ENCODE peak calls at places on chromosome 19, in four cellular contexts. I is fibroblast of mammary gland, Q is osteoblast, W is transverse colon. L is an unnamed sample.

GRCh38 chr19:3276341-3276799 is 51.9 kb downstream of the CELF5 start:
- DNase-seq in I (no peak), Q (peak), W (peak), L (peak)

GRCh38 chr19:12788682-12789097 is 2.6 kb upstream of the JUNB start:
- DNase-seq in I (peak), Q (peak), W (peak), L (peak)

GRCh38 chr19:8361921-8362793 is 1.8 kb upstream of the ANGPTL4 start:
- DNase-seq in I (peak), Q (peak), W (peak), L (peak)

GRCh38 chr19:17234911-17235617 is 9.0 kb downstream of the OCEL1 start:
- DNase-seq in I (peak), Q (peak), W (peak), L (peak)

GRCh38 chr19:55082023-55082851 is 6.6 kb downstream of the EPS8L1 start:
- DNase-seq in I (peak), Q (peak), W (no peak), L (no peak)

GRCh38 chr19:17125728-17126677 is 50.4 kb downstream of the MYO9B start:
- DNase-seq in I (peak), Q (peak), W (peak), L (no peak)

GRCh38 chr19:30785728-30786127 is 413.5 kb downstream of the ZNF536 start:
- DNase-seq in I (no peak), Q (no peak), W (no peak), L (no peak)

GRCh38 chr19:4066176-4066606 is 508 bp downstream of the ZBTB7A start:
- DNase-seq in I (no peak), Q (no peak), W (peak), L (no peak)

GRCh38 chr19:54001496-54001895 is 10.1 kb downstream of the CACNG6 start:
- DNase-seq in I (no peak), Q (peak), W (no peak), L (no peak)

GRCh38 chr19:47489072-47489914 is 5.3 kb upstream of the KPTN start:
- DNase-seq in I (peak), Q (peak), W (no peak), L (peak)

GRCh38 chr19:21694171-21694906 is 73.0 kb downstream of the ZNF100 start:
- DNase-seq in I (no peak), Q (peak), W (no peak), L (no peak)

GRCh38 chr19:38204096-38204495 is 19.9 kb downstream of the DPF1 start:
- DNase-seq in I (no peak), Q (no peak), W (no peak), L (no peak)

GRCh38 chr19:33683881-33684549 is 62.3 kb downstream of the CHST8 start:
- DNase-seq in I (peak), Q (peak), W (no peak), L (no peak)

GRCh38 chr19:4415352-4415751 is 12.9 kb downstream of the CHAF1A start:
- DNase-seq in I (no peak), Q (peak), W (no peak), L (no peak)

GRCh38 chr19:42281175-42282035 is 12.4 kb downstream of the CIC start:
- DNase-seq in I (peak), Q (no peak), W (peak), L (peak)

GRCh38 chr19:16161848-16162247 is 11.5 kb downstream of the CIB3 start:
- DNase-seq in I (peak), Q (no peak), W (no peak), L (peak)

GRCh38 chr19:8462601-8463000 is 17.8 kb downstream of the HNRNPM start:
- DNase-seq in I (no peak), Q (no peak), W (no peak), L (no peak)

GRCh38 chr19:17351815-17352435 is 14.6 kb downstream of the GTPBP3 start:
- DNase-seq in I (no peak), Q (peak), W (no peak), L (no peak)

GRCh38 chr19:5271145-5271544 is 69.5 kb downstream of the PTPRS start:
- DNase-seq in I (peak), Q (peak), W (no peak), L (peak)

GRCh38 chr19:36837902-36838783 is at the start of gene ZNF790:
- DNase-seq in I (peak), Q (peak), W (peak), L (peak)

GRCh38 chr19:35142531-35143230 is 374 bp upstream of the FXYD7 start:
- DNase-seq in I (no peak), Q (peak), W (peak), L (no peak)

GRCh38 chr19:17739121-17739875 is 12.0 kb upstream of the FCHO1 start:
- DNase-seq in I (no peak), Q (peak), W (peak), L (no peak)

GRCh38 chr19:38944981-38945506 is 14.3 kb downstream of the MRPS12 start:
- DNase-seq in I (peak), Q (peak), W (no peak), L (no peak)

GRCh38 chr19:55447421-55448174 is 4.5 kb upstream of the SHISA7 start:
- DNase-seq in I (peak), Q (peak), W (no peak), L (peak)

GRCh38 chr19:40622773-40623075 is 21.6 kb downstream of the LTBP4 start:
- DNase-seq in I (no peak), Q (peak), W (no peak), L (no peak)

GRCh38 chr19:48325265-48325910 is at the start of gene EMP3:
- DNase-seq in I (peak), Q (peak), W (peak), L (peak)

GRCh38 chr19:42099336-42099925 is 23.5 kb downstream of the ZNF574 start:
- DNase-seq in I (no peak), Q (peak), W (no peak), L (no peak)

GRCh38 chr19:33387351-33388230 is 14.1 kb downstream of the CEBPG start:
- DNase-seq in I (no peak), Q (peak), W (no peak), L (no peak)

GRCh38 chr19:15098505-15098904 is 8.7 kb upstream of the SYDE1 start:
- DNase-seq in I (no peak), Q (no peak), W (no peak), L (no peak)

GRCh38 chr19:518292-519231 is 11.3 kb downstream of the TPGS1 start:
- DNase-seq in I (no peak), Q (no peak), W (peak), L (no peak)
- TF ChIP-seq CTCF in I (no peak), Q (no peak), W (no peak), L (no peak)

GRCh38 chr19:49364083-49364687 is 508 bp downstream of the DKKL1 start:
- DNase-seq in I (no peak), Q (no peak), W (no peak), L (no peak)

GRCh38 chr19:49361438-49362047 is 673 bp downstream of the TEAD2 start:
- DNase-seq in I (peak), Q (peak), W (peak), L (peak)

GRCh38 chr19:49362926-49363264 is 679 bp upstream of the TEAD2 start:
- DNase-seq in I (no peak), Q (peak), W (peak), L (no peak)

GRCh38 chr19:49362048-49362925 is at the start of gene TEAD2:
- DNase-seq in I (peak), Q (peak), W (peak), L (peak)

GRCh38 chr19:49363265-49364082 is at the start of gene DKKL1:
- DNase-seq in I (peak), Q (peak), W (peak), L (peak)
- TF ChIP-seq CTCF in I (no peak), Q (peak), W (no peak), L (peak)

GRCh38 chr19:2149980-2150793 is 1.2 kb downstream of the AP3D1 start:
- DNase-seq in I (no peak), Q (peak), W (peak), L (peak)

GRCh38 chr19:2150794-2151338 is 500 bp downstream of the AP3D1 start:
- DNase-seq in I (no peak), Q (peak), W (peak), L (peak)

GRCh38 chr19:2154587-2155075 is 3.3 kb upstream of the AP3D1 start:
- DNase-seq in I (peak), Q (peak), W (peak), L (peak)

GRCh38 chr19:2148482-2149135 is 2.8 kb downstream of the AP3D1 start:
- DNase-seq in I (no peak), Q (peak), W (no peak), L (no peak)

DNA sequence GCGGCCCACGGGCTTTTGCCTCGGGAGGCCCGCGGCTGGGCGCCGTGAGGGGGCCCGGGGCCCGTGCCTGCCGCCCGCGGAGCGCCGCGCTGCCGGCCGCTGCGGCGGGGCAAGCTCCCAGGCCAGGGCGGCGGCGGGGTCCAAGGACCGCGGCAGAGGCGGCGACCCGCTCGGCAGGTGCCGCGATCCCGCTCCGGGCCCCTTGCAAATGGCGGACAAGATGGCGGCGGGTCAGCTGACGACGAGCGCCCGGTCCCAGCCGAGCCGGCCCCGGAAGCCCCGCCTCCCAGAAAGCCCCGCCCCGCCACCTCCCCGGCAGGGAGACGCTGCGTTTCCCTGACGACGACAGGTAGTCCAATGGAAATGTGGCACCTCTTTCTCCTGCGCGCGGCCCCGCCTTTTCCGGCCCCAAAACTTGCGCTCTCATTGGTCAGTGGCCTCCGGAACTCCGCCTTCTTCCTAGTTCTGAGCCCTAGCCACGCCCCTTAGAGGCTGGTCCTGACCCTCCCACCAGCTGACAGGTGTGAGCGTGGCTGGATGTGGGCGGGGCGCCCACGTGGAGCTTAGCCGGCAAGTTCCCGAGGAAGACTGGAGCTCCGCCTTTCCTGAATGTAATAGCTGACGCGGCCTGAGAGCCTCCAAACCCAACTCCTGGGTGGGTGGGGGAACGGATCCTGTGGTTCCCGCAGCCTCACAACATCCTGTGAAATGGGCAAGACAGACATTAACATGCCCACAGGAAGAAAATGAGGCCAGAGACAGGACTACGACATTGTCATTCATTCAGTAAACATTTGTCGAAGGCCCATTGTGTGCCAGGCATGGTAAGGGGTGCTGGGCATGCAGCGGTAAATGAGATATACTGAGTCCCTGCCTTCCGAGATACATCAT is at the start of gene AP3D1:
- DNase-seq in I (peak), Q (peak), W (peak), L (peak)
- TF ChIP-seq CTCF in I (no peak), Q (no peak), W (no peak), L (no peak)

GRCh38 chr19:50897191-50897607 is 14.0 kb downstream of the KLK4 start:
- DNase-seq in I (no peak), Q (no peak), W (no peak), L (no peak)

GRCh38 chr19:50899549-50899948 is 11.6 kb downstream of the KLK4 start:
- DNase-seq in I (no peak), Q (no peak), W (no peak), L (no peak)

GRCh38 chr19:50896591-50897190 is 14.5 kb downstream of the KLK4 start:
- DNase-seq in I (peak), Q (peak), W (no peak), L (peak)

GRCh38 chr19:50898018-50898417 is 13.2 kb downstream of the KLK4 start:
- DNase-seq in I (no peak), Q (no peak), W (no peak), L (no peak)

GRCh38 chr19:50897612-50898011 is 13.6 kb downstream of the KLK4 start:
- DNase-seq in I (no peak), Q (no peak), W (no peak), L (no peak)
- TF ChIP-seq CTCF in I (no peak), Q (no peak), W (no peak), L (no peak)

DNA sequence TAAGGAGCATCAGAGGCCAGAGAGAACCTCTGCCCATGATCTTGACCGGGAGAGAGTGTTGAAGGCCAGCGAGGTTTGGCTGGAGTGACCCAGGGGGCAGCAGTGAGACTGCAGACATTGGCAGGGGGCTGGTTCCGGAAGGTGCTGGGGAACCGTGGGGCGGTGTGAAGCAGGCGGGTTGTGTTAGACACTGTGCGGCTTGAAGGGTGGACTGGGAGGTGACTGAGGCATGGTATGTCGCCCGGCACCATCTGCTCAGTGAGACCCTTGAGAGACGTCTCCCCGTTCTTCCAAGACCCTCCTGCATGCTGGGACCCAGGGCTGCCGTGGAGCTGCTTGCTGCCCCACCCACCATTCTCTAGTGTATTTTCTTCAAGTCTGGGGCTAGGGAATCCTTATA is 24.6 kb downstream of the CARM1 start:
- DNase-seq in I (no peak), Q (peak), W (no peak), L (no peak)
- TF ChIP-seq CTCF in I (peak), Q (peak), W (no peak), L (no peak)

GRCh38 chr19:780935-781334 is 16.3 kb upstream of the PTBP1 start:
- DNase-seq in I (no peak), Q (peak), W (no peak), L (no peak)

GRCh38 chr19:781800-782194 is 15.5 kb upstream of the PTBP1 start:
- DNase-seq in I (no peak), Q (no peak), W (no peak), L (no peak)

GRCh38 chr19:787551-787950 is 9.7 kb upstream of the PTBP1 start:
- DNase-seq in I (no peak), Q (peak), W (no peak), L (no peak)

GRCh38 chr19:782195-783043 is 14.8 kb upstream of the PTBP1 start:
- DNase-seq in I (no peak), Q (peak), W (no peak), L (peak)

DNA sequence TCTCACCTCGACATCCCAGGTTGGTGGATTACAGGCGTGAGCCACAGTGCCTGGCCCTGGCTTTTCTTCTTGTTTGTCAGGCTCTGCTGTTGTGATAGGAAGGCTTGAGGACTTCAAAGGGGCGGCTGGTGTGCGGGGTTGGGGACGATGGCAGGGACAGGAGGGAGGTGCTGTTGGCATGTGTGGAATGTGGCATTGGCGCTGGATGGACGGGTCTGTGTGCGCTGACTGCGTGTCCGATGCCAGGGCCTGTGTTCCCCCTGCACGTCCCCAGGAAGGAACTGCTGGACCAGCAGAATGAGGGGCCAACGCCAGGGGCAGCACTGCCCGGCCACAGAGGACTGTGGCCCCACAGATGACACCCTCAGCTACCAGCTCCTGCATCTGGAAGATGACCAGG is 12.7 kb upstream of the PTBP1 start:
- DNase-seq in I (no peak), Q (peak), W (no peak), L (no peak)
- TF ChIP-seq CTCF in I (no peak), Q (no peak), W (no peak), L (no peak)

DNA sequence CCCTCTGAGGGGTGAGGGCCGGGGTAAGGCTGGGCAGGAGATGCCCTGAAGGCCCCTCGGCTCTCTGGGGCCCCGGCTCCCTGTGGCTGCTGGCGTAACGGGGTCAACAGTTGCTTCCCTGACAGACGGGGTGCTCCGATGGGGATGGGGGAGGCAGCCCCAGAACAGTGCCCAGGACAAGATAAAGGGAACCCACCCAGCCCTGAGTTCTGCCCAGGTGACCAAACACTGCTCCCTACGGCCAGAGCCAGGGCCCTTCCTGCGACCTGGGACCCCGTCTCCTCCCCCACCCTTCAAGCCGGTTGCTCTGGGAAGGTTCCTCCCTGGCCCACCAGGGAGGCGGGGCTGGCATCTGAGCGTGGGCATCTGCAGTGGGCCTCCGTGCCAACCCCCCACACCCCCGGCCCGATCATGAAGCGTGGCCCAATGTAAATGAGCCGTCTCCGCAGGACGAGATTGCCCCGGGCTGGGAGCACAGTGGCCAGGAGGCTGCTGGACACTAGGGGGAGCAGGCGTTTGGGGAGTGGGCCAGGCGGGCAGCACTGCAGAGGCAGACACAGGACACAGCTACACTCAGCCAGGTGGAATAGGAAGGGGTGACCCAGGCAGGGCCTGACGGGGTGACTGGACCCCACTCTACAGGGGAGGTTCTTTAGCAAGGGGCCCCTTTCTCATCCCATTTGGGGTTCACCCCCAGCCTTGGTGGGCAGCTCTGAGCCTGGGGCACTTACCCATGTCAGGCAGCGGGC is 1.1 kb upstream of the NKPD1 start:
- DNase-seq in I (peak), Q (peak), W (no peak), L (no peak)
- TF ChIP-seq CTCF in I (peak), Q (peak), W (no peak), L (peak)

GRCh38 chr19:52095172-52096014 is at the start of gene ZNF841:
- DNase-seq in I (peak), Q (peak), W (peak), L (peak)
- TF ChIP-seq CTCF in I (no peak), Q (no peak), W (no peak), L (no peak)